ENCODE peak calls at places on chromosome 15, in seven cellular contexts. E is IMR-90, H is trophoblast cell, Z is mesenchymal stem cell, U is neuronal stem cell, N is H9, J is H1. Y is an unnamed sample.

GRCh38 chr15:72184165-72184811 is 13.3 kb downstream of the GRAMD2A start:
- DNase-seq in H (peak), E (no peak), N (peak), J (no peak), Z (peak), U (peak), Y (peak)

GRCh38 chr15:31857194-31857593 is 173.1 kb upstream of the CHRNA7 start:
- DNase-seq in E (no peak), N (peak), H (no peak), J (no peak), Z (no peak), U (no peak), Y (peak)

GRCh38 chr15:78340243-78341056 is at the start of gene CRABP1:
- DNase-seq in E (no peak), J (no peak), U (no peak), N (peak), Z (no peak), H (no peak), Y (peak)

GRCh38 chr15:47399100-47399499 is 318.2 kb upstream of the SEMA6D start:
- DNase-seq in Z (no peak), E (peak), N (no peak), U (no peak), J (no peak), H (no peak), Y (no peak)

GRCh38 chr15:25709437-25710159 is 153.5 kb downstream of the ATP10A start:
- DNase-seq in J (no peak), E (no peak), Z (no peak), N (no peak), U (no peak), H (no peak), Y (no peak)

GRCh38 chr15:49370782-49371181 is 52.3 kb upstream of the FGF7 start:
- DNase-seq in H (peak), N (no peak), U (no peak), J (no peak), E (peak), Z (peak), Y (no peak)

GRCh38 chr15:87033056-87033455 is 953.4 kb downstream of the AGBL1 start:
- DNase-seq in N (no peak), U (no peak), E (no peak), J (no peak), H (no peak), Z (peak), Y (no peak)

GRCh38 chr15:71344316-71344715 is 229.0 kb downstream of the THSD4 start:
- DNase-seq in H (no peak), U (no peak), Z (no peak), J (no peak), E (no peak), N (no peak), Y (no peak)

GRCh38 chr15:87871738-87872315 is 384.7 kb downstream of the NTRK3 start:
- DNase-seq in N (no peak), H (no peak), E (peak), U (no peak), J (no peak), Z (no peak), Y (no peak)

GRCh38 chr15:25905140-25905539 is 42.0 kb upstream of the ATP10A start:
- DNase-seq in J (no peak), U (no peak), H (no peak), N (no peak), Z (no peak), E (peak), Y (no peak)

GRCh38 chr15:68261241-68261640 is 16.3 kb upstream of the FEM1B start:
- DNase-seq in U (no peak), Z (no peak), E (no peak), N (no peak), H (no peak), J (no peak), Y (no peak)

GRCh38 chr15:68259883-68260282 is 17.7 kb upstream of the FEM1B start:
- DNase-seq in Z (no peak), N (no peak), E (no peak), J (no peak), H (no peak), U (no peak), Y (no peak)

GRCh38 chr15:68262514-68263356 is 14.8 kb upstream of the FEM1B start:
- DNase-seq in N (no peak), J (no peak), U (no peak), E (no peak), H (no peak), Z (no peak), Y (no peak)

GRCh38 chr15:68264282-68264681 is 13.3 kb upstream of the FEM1B start:
- DNase-seq in J (no peak), Z (no peak), H (no peak), U (no peak), N (no peak), E (no peak), Y (no peak)

GRCh38 chr15:68261980-68262379 is 15.6 kb upstream of the FEM1B start:
- DNase-seq in J (no peak), Z (no peak), E (no peak), H (no peak), N (no peak), U (no peak), Y (no peak)
- H3K4ac ChIP-seq in J (no peak), Z (no peak), E (no peak), H (no peak), N (no peak), U (no peak), Y (no peak)

GRCh38 chr15:90030376-90030775 is 29.3 kb downstream of the ZNF710 start:
- DNase-seq in J (no peak), N (no peak), U (no peak), E (no peak), H (no peak), Z (no peak), Y (no peak)

GRCh38 chr15:90033006-90033405 is 31.9 kb downstream of the ZNF710 start:
- DNase-seq in J (no peak), N (no peak), Z (no peak), E (no peak), U (no peak), H (no peak), Y (no peak)

GRCh38 chr15:90029024-90029423 is 27.9 kb downstream of the ZNF710 start:
- DNase-seq in U (no peak), Z (no peak), J (no peak), E (no peak), N (no peak), H (no peak), Y (no peak)

GRCh38 chr15:90033448-90033847 is 32.3 kb downstream of the ZNF710 start:
- DNase-seq in N (no peak), H (no peak), E (no peak), U (no peak), Z (no peak), J (no peak), Y (no peak)

DNA sequence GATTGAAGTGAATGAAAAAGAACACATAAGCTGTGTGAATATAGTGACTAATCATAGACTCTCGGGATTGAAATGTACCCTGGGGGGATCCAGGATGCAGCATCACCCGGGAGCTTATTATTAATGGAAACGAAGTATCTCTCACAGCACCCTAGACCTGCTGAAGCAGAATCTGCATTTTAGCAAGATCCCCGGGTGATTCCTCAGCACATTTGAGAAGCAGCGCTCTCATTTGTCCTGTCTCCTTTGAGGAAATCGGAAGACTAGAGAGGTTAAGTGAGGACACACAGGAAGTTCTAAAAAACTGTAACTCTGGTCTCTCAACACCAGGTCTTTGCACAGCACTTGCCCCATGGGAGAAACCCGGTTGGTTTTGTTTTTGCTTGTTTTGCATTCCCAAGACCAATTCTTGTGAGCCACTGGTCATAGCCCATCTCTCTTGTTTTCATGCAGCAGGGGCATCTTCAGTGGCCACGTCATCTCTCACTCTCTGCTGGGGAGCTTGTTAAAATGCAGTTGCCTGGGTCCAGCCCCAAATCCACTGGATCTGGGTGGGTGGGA is 30.2 kb downstream of the ZNF710 start:
- DNase-seq in H (peak), U (no peak), J (no peak), E (peak), N (no peak), Z (peak), Y (peak)
- H3K9ac ChIP-seq in H (no peak), U (no peak), J (no peak), E (no peak), N (no peak), Z (peak), Y (no peak)

GRCh38 chr15:69535101-69535638 is 82.6 kb downstream of the RPLP1 start:
- DNase-seq in Z (peak), E (peak), U (no peak), N (no peak), J (no peak), H (no peak), Y (peak)

GRCh38 chr15:69537888-69538287 is 85.3 kb downstream of the RPLP1 start:
- DNase-seq in H (no peak), E (no peak), Z (no peak), U (no peak), N (no peak), J (no peak), Y (no peak)

GRCh38 chr15:69538381-69538780 is 85.8 kb downstream of the RPLP1 start:
- DNase-seq in J (no peak), N (no peak), H (no peak), U (no peak), Z (no peak), E (no peak), Y (no peak)

GRCh38 chr15:69539316-69539715 is 86.7 kb downstream of the RPLP1 start:
- DNase-seq in Z (no peak), H (peak), E (no peak), U (no peak), N (no peak), J (no peak), Y (no peak)

DNA sequence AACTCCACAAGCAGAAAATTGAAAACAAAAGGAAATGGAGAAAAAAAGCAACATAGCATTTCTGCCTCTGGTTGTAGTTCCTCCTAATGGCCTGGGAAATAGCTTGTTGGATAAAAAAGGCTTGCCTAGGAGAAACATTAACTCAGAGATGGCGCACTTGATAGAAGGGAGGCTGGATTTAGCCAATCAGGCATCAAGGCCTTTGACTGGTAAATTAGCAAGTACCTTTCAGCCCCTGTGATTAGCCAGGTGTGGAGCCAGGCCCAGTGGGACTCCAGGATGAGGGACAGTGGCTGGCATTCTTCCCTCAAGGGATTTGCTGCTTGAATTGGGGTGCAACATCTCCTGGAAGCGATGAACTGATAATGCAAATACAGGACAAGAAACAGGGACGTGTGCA is 84.5 kb downstream of the RPLP1 start:
- DNase-seq in U (no peak), J (no peak), Z (no peak), E (no peak), N (peak), H (no peak), Y (peak)
- H3K4ac ChIP-seq in U (no peak), J (no peak), Z (no peak), E (no peak), N (no peak), H (no peak), Y (no peak)

DNA sequence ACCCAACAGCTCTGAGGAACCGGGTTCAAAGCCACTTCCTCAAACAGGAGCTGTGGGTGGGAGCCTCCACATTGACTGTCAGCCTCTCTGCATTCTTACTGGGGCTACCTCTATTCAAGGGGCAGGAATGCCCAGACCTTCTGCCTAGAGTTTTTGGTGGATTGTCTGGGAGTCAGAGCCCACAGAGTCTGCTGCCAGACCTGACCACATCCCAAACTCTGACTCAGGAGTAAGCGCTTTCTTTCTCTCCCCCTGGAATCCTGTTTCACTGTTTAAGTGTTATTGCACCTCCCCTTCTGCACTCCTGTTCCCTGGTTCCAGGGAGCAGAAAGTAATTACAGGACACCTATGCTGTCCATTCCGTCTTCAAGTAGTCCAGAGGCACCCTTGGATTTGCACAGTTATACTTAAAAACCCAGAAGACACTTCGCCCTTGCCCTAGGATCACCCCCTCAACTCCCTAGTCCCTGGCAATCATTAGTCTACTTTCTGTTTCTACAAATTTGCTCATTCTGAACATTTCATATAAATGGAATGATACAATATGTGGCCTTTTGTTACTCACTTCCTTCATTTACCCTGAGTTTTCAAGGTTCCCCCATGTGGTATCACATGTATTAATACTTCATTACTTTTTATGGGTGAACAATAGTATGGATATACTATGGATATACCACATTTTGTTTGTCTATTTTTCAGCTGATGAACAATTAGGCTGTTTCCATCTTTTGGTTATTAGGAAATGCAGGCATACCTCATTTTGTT is 37.9 kb upstream of the TJP1 start:
- DNase-seq in J (no peak), N (no peak), H (peak), U (no peak), E (peak), Z (peak), Y (no peak)
- H3K9ac ChIP-seq in J (no peak), N (no peak), H (no peak), U (no peak), E (no peak), Z (peak), Y (no peak)

DNA sequence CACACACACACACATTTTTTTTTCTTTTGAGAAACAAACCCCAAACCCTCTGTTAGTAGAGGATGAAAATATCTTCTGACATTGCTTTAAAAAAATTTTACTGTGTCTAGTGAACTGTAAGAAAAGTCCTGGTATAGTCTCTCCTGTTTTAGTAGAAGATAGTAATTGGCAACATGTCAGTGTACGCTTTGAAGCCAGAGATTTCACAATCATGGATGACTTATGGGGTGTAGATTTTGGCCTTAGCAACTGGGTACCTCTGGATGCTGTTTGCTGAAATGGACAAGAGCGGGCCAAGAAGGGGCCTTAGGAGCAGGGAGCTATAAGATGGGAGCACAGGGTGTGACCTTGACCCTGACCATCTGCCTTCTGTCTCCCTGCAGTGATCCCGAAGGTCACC is 266.6 kb downstream of the SLCO3A1 start:
- DNase-seq in U (no peak), E (no peak), Z (no peak), J (no peak), N (no peak), H (no peak), Y (no peak)
- H3K4ac ChIP-seq in U (no peak), E (no peak), Z (no peak), J (no peak), N (no peak), H (no peak), Y (no peak)

GRCh38 chr15:44101286-44101685 is 93.8 kb downstream of the FRMD5 start:
- DNase-seq in H (no peak), U (no peak), Z (no peak), E (no peak), J (no peak), N (no peak), Y (no peak)
- H3K9ac ChIP-seq in H (no peak), U (no peak), Z (no peak), E (no peak), J (no peak), N (no peak), Y (no peak)

GRCh38 chr15:26972636-26973035 is 1.7 kb downstream of the GABRG3 start:
- DNase-seq in U (no peak), Z (no peak), E (no peak), J (no peak), N (no peak), H (no peak), Y (peak)
- H3K4ac ChIP-seq in U (no peak), Z (no peak), E (no peak), J (no peak), N (no peak), H (no peak), Y (no peak)

DNA sequence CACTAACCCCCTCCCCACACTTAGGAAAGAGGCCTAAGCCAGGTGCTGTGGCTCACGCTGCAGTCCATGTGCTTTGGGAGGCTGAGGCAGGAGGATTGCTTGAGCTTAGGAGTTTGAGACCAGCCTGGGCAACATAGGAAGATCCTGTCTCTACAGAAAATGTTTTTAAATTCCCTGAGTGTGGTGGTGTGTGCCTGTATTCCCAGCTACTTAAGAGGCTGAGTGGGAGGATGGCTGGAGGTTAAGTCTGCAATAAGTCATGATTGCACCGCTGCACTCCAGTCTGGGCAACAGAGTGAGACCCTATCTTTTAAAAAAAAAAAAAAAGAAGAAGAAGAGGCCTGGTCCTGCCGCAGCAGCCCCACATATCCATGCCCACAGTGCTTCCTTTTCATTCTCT is 27.7 kb upstream of the CLK3 start:
- DNase-seq in H (no peak), Z (no peak), N (no peak), J (no peak), U (no peak), E (no peak), Y (no peak)
- H3K9ac ChIP-seq in H (no peak), Z (no peak), N (no peak), J (no peak), U (no peak), E (no peak), Y (no peak)

Y was measured in mesendoderm.